ENCODE peak calls at places on chromosomes 7 and 10, in five cellular contexts. B, A, C, L and Y are unnamed samples.

GRCh38 chr7:135743907-135744789 is 4.5 kb downstream of the FAM180A start:
- DNase-seq in B (no peak), A (no peak), C (no peak), L (no peak), Y (no peak)

GRCh38 chr10:22554481-22555182 is 159.7 kb downstream of the PIP4K2A start:
- DNase-seq in B (no peak), A (no peak), C (no peak), L (no peak), Y (no peak)

GRCh38 chr7:47231627-47232026 is 350.3 kb downstream of the TNS3 start:
- DNase-seq in B (no peak), A (no peak), C (no peak), L (no peak), Y (no peak)

GRCh38 chr10:29435809-29436501 is 147.1 kb downstream of the LYZL1 start:
- DNase-seq in B (no peak), A (peak; percentile 75), C (no peak), L (no peak), Y (peak; percentile 46)

GRCh38 chr7:66399566-66399965 is 194.4 kb downstream of the TPST1 start:
- DNase-seq in B (no peak), A (no peak), C (no peak), L (no peak), Y (no peak)

GRCh38 chr10:47127188-47127587 is 172.8 kb upstream of the GDF10 start:
- DNase-seq in B (no peak), A (no peak), C (no peak), L (no peak), Y (no peak)

GRCh38 chr10:86325158-86325557 is 41.4 kb downstream of the GRID1 start:
- DNase-seq in B (no peak), A (no peak), C (no peak), L (no peak), Y (no peak)

GRCh38 chr10:73734028-73734720 is 10.0 kb upstream of the SEC24C start:
- DNase-seq in B (no peak), A (no peak), C (no peak), L (no peak), Y (no peak)

GRCh38 chr10:62632071-62632809 is 172.3 kb upstream of the ADO start:
- DNase-seq in B (no peak), A (no peak), C (no peak), L (peak; percentile 80), Y (no peak)

GRCh38 chr7:116771640-116772039 is 90.7 kb upstream of the CAPZA2 start:
- DNase-seq in B (no peak), A (no peak), C (no peak), L (no peak), Y (no peak)

GRCh38 chr7:48017674-48018073 is 11.2 kb downstream of the SUN3 start:
- DNase-seq in B (no peak), A (no peak), C (no peak), L (no peak), Y (no peak)

GRCh38 chr7:81655271-81655670 is 114.6 kb downstream of the HGF start:
- DNase-seq in B (no peak), A (no peak), C (no peak), L (no peak), Y (no peak)

GRCh38 chr7:131574741-131575140 is 18.3 kb upstream of the PODXL start:
- DNase-seq in B (no peak), A (no peak), C (no peak), L (no peak), Y (no peak)

GRCh38 chr7:28804990-28805389 is 153.1 kb downstream of the TRIL start:
- DNase-seq in B (no peak), A (no peak), C (no peak), L (no peak), Y (peak; percentile 25)

GRCh38 chr7:115475206-115475605 is 553.3 kb downstream of the MDFIC start:
- DNase-seq in B (no peak), A (no peak), C (no peak), L (no peak), Y (no peak)

GRCh38 chr7:29297194-29297890 is 102.8 kb downstream of the CHN2 start:
- DNase-seq in B (no peak), A (no peak), C (peak; percentile 46), L (no peak), Y (peak; percentile 57)

GRCh38 chr10:58107506-58107905 is 160.2 kb downstream of the IPMK start:
- DNase-seq in B (no peak), A (no peak), C (no peak), L (no peak), Y (no peak)

GRCh38 chr7:152336754-152337368 is 98.9 kb downstream of the KMT2C start:
- DNase-seq in B (peak; percentile 39), A (peak; percentile 53), C (peak; percentile 35), L (no peak), Y (peak; percentile 28)

GRCh38 chr10:27100800-27101347 is 580 bp upstream of the ANKRD26 start:
- DNase-seq in B (no peak), A (no peak), C (peak; percentile 9), L (no peak), Y (no peak)

GRCh38 chr7:44189286-44189992 is at the start of gene GCK:
- DNase-seq in B (no peak), A (no peak), C (no peak), L (no peak), Y (no peak)

GRCh38 chr7:48548667-48549066 is 375.7 kb upstream of the CDC14C start:
- DNase-seq in B (no peak), A (no peak), C (no peak), L (no peak), Y (no peak)

GRCh38 chr7:157840174-157840912 is 503.5 kb downstream of the DNAJB6 start:
- DNase-seq in B (no peak), A (no peak), C (no peak), L (no peak), Y (no peak)

GRCh38 chr10:86300399-86300925 is 66.1 kb downstream of the GRID1 start:
- DNase-seq in B (no peak), A (no peak), C (no peak), L (no peak), Y (no peak)

GRCh38 chr10:102645388-102645740 is 1.1 kb downstream of the TRIM8 start:
- DNase-seq in B (peak; percentile 39), A (peak; percentile 79), C (peak; percentile 59), L (no peak), Y (no peak)

GRCh38 chr10:91944880-91945630 is 21.5 kb downstream of the BTAF1 start:
- DNase-seq in B (no peak), A (no peak), C (no peak), L (peak; percentile 24), Y (no peak)

GRCh38 chr7:90520484-90520883 is 51.0 kb downstream of the PTTG1IP2 start:
- DNase-seq in B (peak; percentile 19), A (no peak), C (peak; percentile 7), L (no peak), Y (no peak)

GRCh38 chr10:30639946-30640786 is 10.6 kb upstream of the LYZL2 start:
- DNase-seq in B (peak; percentile 61), A (peak; percentile 53), C (peak; percentile 72), L (no peak), Y (peak; percentile 35)

GRCh38 chr10:77865585-77866324 is 60.8 kb downstream of the DLG5 start:
- DNase-seq in B (no peak), A (no peak), C (no peak), L (no peak), Y (no peak)

GRCh38 chr10:29861811-29862505 is 197.4 kb downstream of the JCAD start:
- DNase-seq in B (no peak), A (no peak), C (no peak), L (no peak), Y (no peak)

GRCh38 chr10:31912289-31912688 is 16.3 kb downstream of the ARHGAP12 start:
- DNase-seq in B (no peak), A (no peak), C (peak; percentile 48), L (no peak), Y (no peak)

GRCh38 chr10:86752311-86752710 is 4.1 kb upstream of the BMPR1A start:
- DNase-seq in B (no peak), A (no peak), C (peak; percentile 78), L (no peak), Y (no peak)

DNA sequence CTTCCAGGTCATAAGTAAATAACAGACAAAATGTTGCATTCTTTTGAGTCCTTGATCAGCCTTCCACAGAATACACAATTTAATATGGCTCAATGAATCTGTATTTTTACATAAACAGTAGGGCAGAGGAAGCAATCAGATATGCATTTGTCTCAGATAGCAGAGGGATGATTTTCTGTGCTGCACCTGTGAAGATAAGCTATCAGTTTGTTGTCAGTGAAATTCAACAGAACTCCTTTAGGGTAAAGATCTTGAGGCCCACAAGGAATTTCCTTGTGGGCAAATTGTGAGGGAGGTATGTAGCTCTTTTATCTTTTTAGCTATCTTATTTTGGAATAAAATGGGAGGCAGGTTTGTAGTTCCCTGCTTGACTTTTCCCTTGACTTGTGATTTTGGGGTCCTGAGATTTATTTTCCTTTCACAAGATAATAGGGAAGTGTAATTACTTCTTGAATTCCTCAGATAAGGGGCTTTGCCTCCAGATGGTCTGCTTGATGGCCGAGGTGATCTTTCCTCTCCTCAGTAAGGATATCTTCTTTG is 60.8 kb upstream of the CYP2C18 start:
- DNase-seq in B (no peak), A (no peak), C (no peak), L (no peak), Y (no peak)
- TF ChIP-seq YY1 in B (no peak), A (no peak), C (no peak), L (no peak), Y (no peak)

GRCh38 chr7:34653787-34654186 is 4.2 kb upstream of the NPSR1 start:
- DNase-seq in B (no peak), A (peak; percentile 79), C (no peak), L (no peak), Y (no peak)
- H3K4me3 ChIP-seq in B (no peak overlapping the region), A (no peak overlapping the region), C (no peak overlapping the region), L (no peak overlapping the region), Y (no peak overlapping the region)

DNA sequence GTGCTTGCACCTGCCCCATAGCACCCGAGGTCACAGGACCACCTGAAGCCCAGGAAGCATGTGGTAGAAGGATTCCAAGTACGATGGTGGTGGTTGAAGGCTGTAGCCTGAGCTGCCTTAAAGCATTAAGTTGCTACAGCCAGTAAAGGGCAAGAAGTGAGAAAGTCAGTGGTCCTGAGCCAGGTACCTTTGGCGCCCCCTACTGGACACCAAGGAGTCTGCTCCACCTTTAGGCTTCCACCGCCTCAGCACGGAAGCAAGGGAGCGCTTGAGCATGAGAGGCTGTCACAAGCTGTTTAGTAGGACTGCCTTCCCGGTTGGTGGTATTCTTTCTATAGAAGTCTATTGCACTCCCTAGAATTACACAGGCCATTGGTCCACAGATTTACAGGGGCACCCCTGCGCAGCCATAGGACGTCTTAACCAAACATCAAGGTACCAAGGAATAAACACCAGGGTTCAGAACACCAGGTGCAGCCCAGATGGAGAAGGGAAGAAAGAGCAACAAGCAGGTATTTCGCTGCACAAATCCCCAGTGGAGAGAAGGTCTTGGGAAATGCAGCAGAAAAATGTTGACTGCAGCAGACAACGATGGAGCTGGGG is 2.2 kb downstream of the CRTAC1 start:
- DNase-seq in B (peak; percentile 37), A (peak; percentile 33), C (peak; percentile 71), L (no peak), Y (peak; percentile 75)
- TF ChIP-seq ZNF274 in B (no peak), A (no peak), C (no peak), L (no peak), Y (no peak)

GRCh38 chr7:25181537-25181936 is 46.7 kb downstream of the NPVF start:
- DNase-seq in B (no peak), A (no peak), C (no peak), L (no peak), Y (no peak)

GRCh38 chr7:25179771-25180591 is 48.3 kb downstream of the NPVF start:
- DNase-seq in B (peak; percentile 32), A (peak; percentile 69), C (peak; percentile 89), L (peak; percentile 77), Y (peak; percentile 95)

GRCh38 chr7:25180592-25180923 is 47.7 kb downstream of the NPVF start:
- DNase-seq in B (no peak), A (no peak), C (no peak), L (no peak), Y (no peak)

GRCh38 chr7:25180946-25181345 is 47.3 kb downstream of the NPVF start:
- DNase-seq in B (no peak), A (no peak), C (peak; percentile 22), L (no peak), Y (no peak)

GRCh38 chr7:25179325-25179724 is 49.0 kb downstream of the NPVF start:
- DNase-seq in B (no peak), A (no peak), C (peak; percentile 4), L (no peak), Y (no peak)
- TF ChIP-seq YY1 in B (no peak), A (no peak), C (no peak), L (no peak), Y (no peak)